ENCODE peak calls at places on chromosomes 2 and 18, in eight cellular contexts. S, Y, I, M, T, O, D and W are unnamed samples.

GRCh38 chr18:48949051-48949605 is 1.6 kb downstream of the SMAD7 start:
- DNase-seq in O (no peak), I (no peak), S (peak), M (peak), D (peak), T (peak), Y (peak), W (peak)

GRCh38 chr2:201362396-201362795 is 5.3 kb upstream of the FLACC1 start:
- DNase-seq in Y (no peak), S (no peak), O (no peak), T (peak), I (peak), M (peak), D (no peak), W (no peak)

GRCh38 chr2:235048549-235048948 is 96.7 kb downstream of the SH3BP4 start:
- DNase-seq in D (peak), M (no peak), S (no peak), O (no peak), Y (no peak), I (no peak), T (no peak), W (no peak)

GRCh38 chr18:392926-393325 is 107.6 kb downstream of the COLEC12 start:
- DNase-seq in I (no peak), S (no peak), M (no peak), Y (no peak), O (no peak), T (no peak), D (no peak), W (no peak)

GRCh38 chr2:133680399-133681044 is 112.3 kb upstream of the NCKAP5 start:
- DNase-seq in M (no peak), Y (no peak), O (no peak), D (no peak), I (no peak), S (no peak), T (no peak), W (no peak)

GRCh38 chr2:159396796-159397195 is 110.3 kb upstream of the WDSUB1 start:
- DNase-seq in Y (no peak), I (no peak), O (no peak), D (no peak), S (no peak), M (no peak), T (no peak), W (no peak)

GRCh38 chr18:6629635-6630140 is 99.8 kb upstream of the ARHGAP28 start:
- DNase-seq in O (no peak), D (no peak), Y (no peak), S (no peak), T (peak), M (peak), I (peak), W (no peak)

GRCh38 chr2:6452702-6453481 is 412.8 kb downstream of the CMPK2 start:
- DNase-seq in O (no peak), T (peak), M (peak), D (no peak), Y (no peak), S (no peak), I (no peak), W (no peak)

GRCh38 chr18:80188643-80189010 is 58.7 kb downstream of the PARD6G start:
- DNase-seq in O (no peak), Y (no peak), I (no peak), D (peak), T (no peak), S (no peak), M (no peak), W (no peak)

GRCh38 chr18:76943542-76944339 is 121.4 kb downstream of the ZNF236 start:
- DNase-seq in T (no peak), I (peak), S (no peak), M (no peak), O (no peak), Y (no peak), D (peak), W (no peak)

GRCh38 chr2:192197387-192197786 is 2.7 kb upstream of the TMEFF2 start:
- DNase-seq in Y (no peak), O (no peak), M (no peak), S (no peak), D (no peak), T (peak), I (no peak), W (no peak)

GRCh38 chr2:133566967-133567645 is 1.2 kb downstream of the NCKAP5 start:
- DNase-seq in O (no peak), S (no peak), M (peak), Y (no peak), D (peak), I (peak), T (peak), W (peak)

GRCh38 chr2:6589171-6589570 is 276.5 kb downstream of the CMPK2 start:
- DNase-seq in M (no peak), Y (no peak), S (no peak), O (no peak), I (no peak), D (no peak), T (no peak), W (no peak)

GRCh38 chr2:241659150-241659739 is 21.8 kb downstream of the ATG4B start:
- DNase-seq in O (peak), T (peak), S (no peak), D (peak), Y (peak), I (peak), M (peak), W (peak)

GRCh38 chr2:36698978-36699377 is 2.5 kb downstream of the VIT start:
- DNase-seq in M (no peak), O (no peak), I (peak), T (no peak), S (no peak), Y (no peak), D (no peak), W (no peak)

GRCh38 chr18:34990571-34990970 is 50.6 kb upstream of the MAPRE2 start:
- DNase-seq in O (no peak), I (no peak), T (peak), D (no peak), Y (no peak), S (no peak), M (no peak), W (no peak)

GRCh38 chr2:118250463-118250862 is 162.2 kb downstream of the INSIG2 start:
- DNase-seq in S (no peak), D (no peak), M (peak), O (no peak), I (no peak), Y (no peak), T (peak), W (no peak)

GRCh38 chr18:48325115-48325670 is 84.0 kb downstream of the ZBTB7C start:
- DNase-seq in T (no peak), Y (no peak), M (no peak), D (no peak), I (no peak), O (no peak), S (no peak), W (no peak)

GRCh38 chr2:133561045-133561852 is 7.0 kb downstream of the NCKAP5 start:
- DNase-seq in I (peak), D (no peak), M (peak), S (no peak), O (no peak), T (peak), Y (no peak), W (no peak)

GRCh38 chr2:142874293-142874814 is 3.1 kb upstream of the KYNU start:
- DNase-seq in Y (no peak), S (no peak), D (peak), I (peak), M (peak), O (no peak), T (peak), W (peak)

GRCh38 chr2:19762959-19763605 is 138.7 kb downstream of the TTC32 start:
- DNase-seq in D (no peak), S (no peak), M (no peak), Y (no peak), I (no peak), T (no peak), O (no peak), W (no peak)

GRCh38 chr18:55289048-55289447 is 298.9 kb downstream of the TCF4 start:
- DNase-seq in M (no peak), Y (no peak), D (no peak), O (no peak), T (no peak), S (no peak), I (no peak), W (no peak)

GRCh38 chr2:240997141-240997855 is 1.1 kb upstream of the SNED1 start:
- DNase-seq in D (peak), I (no peak), M (no peak), S (no peak), O (no peak), T (no peak), Y (no peak), W (peak)

GRCh38 chr2:130852521-130853115 is 15.9 kb downstream of the ARHGEF4 start:
- DNase-seq in I (no peak), Y (no peak), M (no peak), D (no peak), O (no peak), S (no peak), T (no peak), W (no peak)

GRCh38 chr2:112629823-112630222 is 15.9 kb upstream of the SLC20A1 start:
- DNase-seq in D (no peak), O (no peak), Y (no peak), I (no peak), S (no peak), T (no peak), M (no peak), W (no peak)

GRCh38 chr2:25041307-25041927 is 459 bp upstream of the EFR3B start:
- DNase-seq in M (peak), O (peak), T (peak), S (no peak), Y (no peak), I (peak), D (peak), W (peak)

GRCh38 chr18:75139226-75139911 is 69.6 kb downstream of the PTGR3 start:
- DNase-seq in T (no peak), O (no peak), Y (no peak), D (no peak), M (no peak), S (no peak), I (no peak), W (no peak)

GRCh38 chr2:14902953-14903352 is 270.4 kb downstream of the LRATD1 start:
- DNase-seq in O (no peak), T (no peak), M (no peak), D (no peak), Y (no peak), S (no peak), I (no peak), W (no peak)

GRCh38 chr18:58860747-58861224 is 3.9 kb upstream of the ZNF532 start:
- DNase-seq in T (no peak), M (no peak), O (no peak), Y (no peak), I (peak), D (no peak), S (no peak), W (no peak)

GRCh38 chr2:239691720-239692119 is 290.9 kb upstream of the HDAC4 start:
- DNase-seq in D (no peak), S (no peak), O (no peak), M (no peak), T (no peak), Y (no peak), I (no peak), W (no peak)

GRCh38 chr18:9135081-9135911 is 1.3 kb upstream of the ANKRD12 start:
- DNase-seq in D (no peak), Y (no peak), M (no peak), O (no peak), T (no peak), I (no peak), S (no peak), W (no peak)

GRCh38 chr18:12394428-12394827 is 13.3 kb upstream of the PRELID3A start:
- DNase-seq in T (peak), O (no peak), I (no peak), S (no peak), M (no peak), D (no peak), Y (no peak), W (peak)

GRCh38 chr18:22822024-22822423 is 111.1 kb upstream of the RBBP8 start:
- DNase-seq in M (peak), T (peak), I (peak), Y (no peak), O (no peak), S (no peak), D (no peak), W (no peak)

GRCh38 chr2:213306320-213306942 is 22.2 kb downstream of the SPAG16 start:
- DNase-seq in O (no peak), Y (no peak), I (peak), T (no peak), S (no peak), M (peak), D (peak), W (peak)

GRCh38 chr2:84906900-84907714 is 1.7 kb downstream of the TMSB10 start:
- DNase-seq in T (peak), Y (peak), O (peak), I (peak), M (peak), S (no peak), D (no peak), W (peak)

GRCh38 chr18:11947214-11948119 is 33.8 kb upstream of the IMPA2 start:
- DNase-seq in D (peak), M (peak), I (peak), Y (peak), O (peak), S (peak), T (peak), W (peak)

GRCh38 chr2:99974966-99975365 is 167.4 kb downstream of the AFF3 start:
- DNase-seq in O (no peak), D (no peak), Y (no peak), S (no peak), T (peak), M (peak), I (no peak), W (no peak)

GRCh38 chr2:120360307-120360855 is 14.4 kb downstream of the INHBB start:
- DNase-seq in T (no peak), O (no peak), D (no peak), S (no peak), M (peak), Y (no peak), I (no peak), W (no peak)

GRCh38 chr2:47015206-47015605 is 99.6 kb upstream of the MCFD2 start:
- DNase-seq in S (no peak), I (no peak), Y (no peak), M (no peak), D (no peak), O (no peak), T (peak), W (no peak)